ENCODE peak calls at places on chromosome 14, in four cellular contexts. H is H1, I is GM12878, T is SK-N-SH. E is an unnamed sample.

GRCh38 chr14:31405599-31406251 is 14.6 kb downstream of the HEATR5A start:
- DNase-seq in H (no peak), I (no peak), T (no peak), E (no peak)

GRCh38 chr14:97056086-97056485 is 258.9 kb downstream of the VRK1 start:
- DNase-seq in H (no peak), I (no peak), T (peak; percentile 8), E (no peak)

GRCh38 chr14:60945984-60946383 is 34.9 kb downstream of the TRMT5 start:
- DNase-seq in H (no peak), I (no peak), T (no peak), E (no peak)

GRCh38 chr14:51305761-51306160 is 65.7 kb downstream of the TMX1 start:
- DNase-seq in H (no peak), I (no peak), T (no peak), E (no peak)

GRCh38 chr14:94682736-94683135 is 70.5 kb downstream of the SERPINA3 start:
- DNase-seq in H (no peak), I (no peak), T (no peak), E (no peak)

GRCh38 chr14:75125617-75126016 is 1.2 kb downstream of the NEK9 start:
- DNase-seq in H (no peak), I (no peak), T (peak; percentile 12), E (no peak)

GRCh38 chr14:69726761-69727511 is 40.0 kb upstream of the SRSF5 start:
- DNase-seq in H (no peak), I (peak; percentile 19), T (peak; percentile 95), E (peak; percentile 80)

GRCh38 chr14:91234791-91235114 is 9.8 kb downstream of the GPR68 start:
- DNase-seq in H (no peak), I (no peak), T (no peak), E (no peak)

GRCh38 chr14:23450376-23450775 is 14.9 kb upstream of the MYH7 start:
- DNase-seq in H (no peak), I (no peak), T (no peak), E (no peak)

GRCh38 chr14:37202265-37202664 is 4.5 kb downstream of the MIPOL1 start:
- DNase-seq in H (no peak), I (no peak), T (no peak), E (no peak)

GRCh38 chr14:95549656-95550585 is 15.1 kb downstream of the GLRX5 start:
- DNase-seq in H (no peak), I (no peak), T (no peak), E (no peak)

GRCh38 chr14:26841361-26841760 is 243.5 kb upstream of the NOVA1 start:
- DNase-seq in H (no peak), I (no peak), T (no peak), E (no peak)

GRCh38 chr14:70648374-70648773 is 6.7 kb downstream of the TTC9 start:
- DNase-seq in H (no peak), I (no peak), T (no peak), E (no peak)

GRCh38 chr14:58560208-58560607 is 77.6 kb upstream of the DACT1 start:
- DNase-seq in H (no peak), I (no peak), T (no peak), E (no peak)

GRCh38 chr14:35556548-35556947 is 22.6 kb downstream of the INSM2 start:
- DNase-seq in H (no peak), I (no peak), T (peak; percentile 71), E (no peak)

GRCh38 chr14:92589213-92589852 is 75.8 kb downstream of the RIN3 start:
- DNase-seq in H (no peak), I (no peak), T (no peak), E (peak; percentile 62)

GRCh38 chr14:67738740-67739504 is 37.2 kb downstream of the RDH12 start:
- DNase-seq in H (no peak), I (no peak), T (no peak), E (no peak)

GRCh38 chr14:71595441-71595840 is 336.8 kb upstream of the RGS6 start:
- DNase-seq in H (no peak), I (no peak), T (peak; percentile 55), E (no peak)

GRCh38 chr14:67137744-67138371 is 51.4 kb upstream of the GARIN2 start:
- DNase-seq in H (no peak), I (no peak), T (peak; percentile 13), E (peak; percentile 15)

GRCh38 chr14:101130861-101131260 is 227.3 kb upstream of the RTL1 start:
- DNase-seq in H (no peak), I (no peak), T (peak; percentile 22), E (no peak)

GRCh38 chr14:37081220-37081619 is 91.2 kb downstream of the SLC25A21 start:
- DNase-seq in H (no peak), I (no peak), T (no peak), E (no peak)

GRCh38 chr14:87196436-87196835 is 796.5 kb downstream of the GALC start:
- DNase-seq in H (no peak), I (no peak), T (no peak), E (no peak)

GRCh38 chr14:48936352-48936751 is 649.8 kb downstream of the RPS29 start:
- DNase-seq in H (no peak), I (no peak), T (peak; percentile 0), E (no peak)

GRCh38 chr14:63276492-63277342 is 42.0 kb downstream of the GPHB5 start:
- DNase-seq in H (no peak), I (no peak), T (peak; percentile 48), E (peak; percentile 60)

GRCh38 chr14:103422981-103423600 is 37.9 kb downstream of the MARK3 start:
- DNase-seq in H (no peak), I (no peak), T (no peak), E (no peak)

GRCh38 chr14:63134801-63135200 is 69.4 kb upstream of the RHOJ start:
- DNase-seq in H (no peak), I (no peak), T (peak; percentile 30), E (no peak)

GRCh38 chr14:93971635-93972027 is 4.7 kb downstream of the ASB2 start:
- DNase-seq in H (no peak), I (no peak), T (no peak), E (no peak)

GRCh38 chr14:106694638-106695393 is 1168.4 kb downstream of the TMEM121 start:
- DNase-seq in H (no peak), I (no peak), T (peak; percentile 42), E (no peak)
- TF ChIP-seq JUND in H (no peak), I (no peak), T (no peak), E (no peak)

GRCh38 chr14:104792101-104792884 is 3.3 kb downstream of the AKT1 start:
- DNase-seq in H (no peak), I (no peak), T (no peak), E (no peak)
- TF ChIP-seq JUND in H (no peak), I (no peak), T (no peak), E (no peak)

DNA sequence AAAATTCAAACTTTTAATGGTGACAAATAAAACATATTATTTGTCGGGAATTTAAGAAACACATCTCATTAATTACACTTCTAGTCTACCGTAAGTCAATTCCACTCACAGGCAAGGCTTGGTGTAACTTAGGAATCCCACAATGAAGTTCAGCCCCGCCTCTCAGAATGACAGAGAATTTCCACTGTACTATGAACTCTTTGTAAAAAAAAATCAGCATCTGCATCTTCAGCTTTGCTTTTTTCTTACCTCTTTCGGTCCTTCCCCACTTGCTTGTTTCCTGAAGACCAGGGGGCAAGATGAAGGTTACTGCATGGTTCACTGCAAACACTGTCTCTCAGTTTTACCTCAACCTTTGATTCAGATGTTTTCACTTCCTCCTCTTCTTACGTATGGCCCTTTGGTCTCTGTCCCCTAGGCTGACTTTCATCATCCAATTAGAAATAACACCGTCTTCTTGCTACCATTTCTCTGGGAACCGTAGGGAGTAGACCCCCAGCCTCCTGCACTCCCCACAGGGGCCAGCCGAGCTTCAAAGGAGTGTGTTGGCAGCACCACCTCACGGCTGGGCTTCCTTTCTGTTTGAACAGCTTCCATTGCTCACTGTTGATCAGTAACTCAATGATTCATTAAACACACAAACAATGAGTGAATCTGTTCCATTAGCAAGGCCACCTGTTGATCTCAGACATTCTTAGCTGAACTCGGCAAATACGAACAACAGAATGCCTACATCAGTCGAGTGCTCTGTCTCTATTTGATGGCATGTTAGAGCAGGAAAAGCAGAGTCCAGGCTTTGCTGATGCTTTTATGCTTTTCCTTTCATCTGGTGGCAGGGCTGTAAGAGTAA is 343.0 kb downstream of the BMP4 start:
- DNase-seq in H (no peak), I (peak; percentile 98), T (no peak), E (peak; percentile 35)
- TF ChIP-seq JUND in H (no peak), I (peak; percentile 54), T (no peak), E (no peak)

GRCh38 chr14:55073856-55074255 is 22.4 kb downstream of the MAPK1IP1L start:
- DNase-seq in H (no peak), I (no peak), T (no peak), E (no peak)

GRCh38 chr14:55075628-55076027 is 24.2 kb downstream of the MAPK1IP1L start:
- DNase-seq in H (no peak), I (no peak), T (no peak), E (no peak)

GRCh38 chr14:55071870-55072640 is 20.6 kb downstream of the MAPK1IP1L start:
- DNase-seq in H (no peak), I (peak; percentile 92), T (no peak), E (no peak)

GRCh38 chr14:55077155-55077554 is 25.7 kb downstream of the MAPK1IP1L start:
- DNase-seq in H (no peak), I (no peak), T (no peak), E (no peak)

DNA sequence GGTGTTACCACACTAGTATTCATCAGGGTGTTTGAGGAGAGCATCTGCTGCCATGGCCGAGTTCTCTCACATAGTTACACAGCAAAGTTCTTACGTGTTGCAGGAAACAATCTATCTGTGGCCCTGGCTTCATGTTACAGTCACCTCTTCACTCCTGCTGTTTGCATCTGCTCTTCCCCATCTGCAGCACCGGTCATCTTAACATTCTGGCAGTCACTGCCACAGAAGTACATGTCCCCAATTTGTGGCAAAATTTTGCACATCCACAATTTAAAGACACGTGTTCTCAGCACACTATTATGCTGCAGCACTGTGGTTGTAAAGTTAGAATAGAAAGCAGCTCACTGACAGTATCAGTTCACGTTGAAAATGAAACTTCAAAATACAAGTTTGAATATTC is 23.2 kb downstream of the MAPK1IP1L start:
- DNase-seq in H (no peak), I (peak; percentile 81), T (no peak), E (peak; percentile 19)
- TF ChIP-seq JUND in H (no peak), I (no peak), T (no peak), E (no peak)

DNA sequence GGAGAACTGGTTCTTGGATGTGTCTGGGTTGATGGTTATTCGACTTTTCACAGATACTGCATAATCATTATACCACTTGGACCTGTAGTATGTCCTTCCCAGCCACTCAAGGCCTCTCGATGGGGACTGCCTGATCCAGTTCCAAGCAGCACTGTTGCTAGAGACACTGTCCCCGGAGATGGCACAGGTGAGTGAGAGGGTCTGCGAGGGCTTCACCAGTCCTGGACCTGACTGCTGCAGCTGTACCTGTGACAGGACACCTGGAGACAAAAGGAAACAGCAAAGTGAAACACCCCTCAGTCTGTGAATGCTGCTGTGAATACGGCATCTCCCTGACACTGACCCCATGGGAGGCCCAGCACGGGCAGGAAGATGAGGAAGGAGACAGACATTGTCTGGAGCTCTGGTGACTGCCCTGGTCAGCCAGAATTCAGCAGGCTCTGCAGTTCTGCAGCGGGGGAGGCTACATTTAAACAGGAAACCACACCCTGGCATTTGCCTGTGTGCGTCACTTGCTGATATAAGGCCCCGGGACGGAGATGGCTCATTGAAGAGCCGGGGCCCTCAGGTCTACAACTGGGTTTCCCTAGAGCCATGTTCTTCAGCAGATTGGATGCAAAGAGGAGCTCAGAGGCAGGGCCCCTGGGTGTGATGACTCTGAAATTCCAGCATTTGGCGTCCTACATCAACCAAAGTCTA is 413.6 kb downstream of the TMEM121 start:
- DNase-seq in H (no peak), I (no peak), T (no peak), E (no peak)
- TF ChIP-seq JUND in H (no peak), I (no peak), T (no peak), E (no peak)